ENCODE peak calls at places on chromosomes 7 and 10, in four cellular contexts. One of them, this sample, is unnamed.

GRCh38 chr10:102670871-102671434 is 26.7 kb downstream of the TRIM8 start:
- DNase-seq in psoas muscle: no peak
- DNase-seq in CD8-positive, alpha-beta T cell: no peak
- DNase-seq in HepG2: peak; percentile 51
- DNase-seq in this sample: no peak

GRCh38 chr7:36661135-36661840 is 63.0 kb downstream of the AOAH start:
- DNase-seq in psoas muscle: no peak
- DNase-seq in CD8-positive, alpha-beta T cell: no peak
- DNase-seq in HepG2: no peak
- DNase-seq in this sample: peak; percentile 42

GRCh38 chr7:79979437-79979836 is 155.2 kb upstream of the GNAI1 start:
- DNase-seq in psoas muscle: no peak
- DNase-seq in CD8-positive, alpha-beta T cell: no peak
- DNase-seq in HepG2: no peak
- DNase-seq in this sample: no peak

GRCh38 chr10:108078263-108078662 is 913.8 kb upstream of the SORCS1 start:
- DNase-seq in psoas muscle: no peak
- DNase-seq in CD8-positive, alpha-beta T cell: no peak
- DNase-seq in HepG2: no peak
- DNase-seq in this sample: no peak

GRCh38 chr10:30057421-30057841 is 2.0 kb downstream of the JCAD start:
- DNase-seq in psoas muscle: no peak
- DNase-seq in CD8-positive, alpha-beta T cell: no peak
- DNase-seq in HepG2: no peak
- DNase-seq in this sample: no peak

GRCh38 chr10:132532784-132533560 is 4.6 kb upstream of the INPP5A start:
- DNase-seq in psoas muscle: no peak
- DNase-seq in CD8-positive, alpha-beta T cell: no peak
- DNase-seq in HepG2: no peak
- DNase-seq in this sample: peak; percentile 91

GRCh38 chr7:7978860-7979259 is 10.3 kb downstream of the GLCCI1 start:
- DNase-seq in psoas muscle: no peak
- DNase-seq in CD8-positive, alpha-beta T cell: no peak
- DNase-seq in HepG2: no peak
- DNase-seq in this sample: no peak

GRCh38 chr7:13336227-13336626 is 648.8 kb downstream of the ARL4A start:
- DNase-seq in psoas muscle: no peak
- DNase-seq in CD8-positive, alpha-beta T cell: no peak
- DNase-seq in HepG2: no peak
- DNase-seq in this sample: peak; percentile 1

GRCh38 chr10:48452879-48453412 is 146.5 kb downstream of the MAPK8 start:
- DNase-seq in psoas muscle: peak; percentile 25
- DNase-seq in CD8-positive, alpha-beta T cell: no peak
- DNase-seq in HepG2: no peak
- DNase-seq in this sample: no peak

GRCh38 chr10:86340991-86341260 is 25.7 kb downstream of the GRID1 start:
- DNase-seq in psoas muscle: no peak
- DNase-seq in CD8-positive, alpha-beta T cell: no peak
- DNase-seq in HepG2: no peak
- DNase-seq in this sample: no peak

GRCh38 chr7:139758388-139758787 is 19.4 kb downstream of the HIPK2 start:
- DNase-seq in psoas muscle: no peak
- DNase-seq in CD8-positive, alpha-beta T cell: no peak
- DNase-seq in HepG2: no peak
- DNase-seq in this sample: no peak

GRCh38 chr7:117014099-117014656 is 60.9 kb downstream of the ST7 start:
- DNase-seq in psoas muscle: no peak
- DNase-seq in CD8-positive, alpha-beta T cell: no peak
- DNase-seq in HepG2: no peak
- DNase-seq in this sample: no peak

GRCh38 chr10:119677904-119678755 is 26.9 kb downstream of the BAG3 start:
- DNase-seq in psoas muscle: peak; percentile 69
- DNase-seq in CD8-positive, alpha-beta T cell: no peak
- DNase-seq in HepG2: no peak
- DNase-seq in this sample: no peak

GRCh38 chr10:62692085-62692484 is 112.4 kb upstream of the ADO start:
- DNase-seq in psoas muscle: no peak
- DNase-seq in CD8-positive, alpha-beta T cell: no peak
- DNase-seq in HepG2: no peak
- DNase-seq in this sample: no peak

GRCh38 chr7:21371371-21371770 is 56.5 kb upstream of the SP4 start:
- DNase-seq in psoas muscle: no peak
- DNase-seq in CD8-positive, alpha-beta T cell: no peak
- DNase-seq in HepG2: no peak
- DNase-seq in this sample: no peak

GRCh38 chr7:71144963-71145362 is 13.0 kb downstream of the GALNT17 start:
- DNase-seq in psoas muscle: no peak
- DNase-seq in CD8-positive, alpha-beta T cell: no peak
- DNase-seq in HepG2: no peak
- DNase-seq in this sample: no peak

GRCh38 chr10:104440221-104440620 is 86.6 kb downstream of the CFAP58 start:
- DNase-seq in psoas muscle: no peak
- DNase-seq in CD8-positive, alpha-beta T cell: no peak
- DNase-seq in HepG2: no peak
- DNase-seq in this sample: no peak

GRCh38 chr10:68666280-68666760 is 54.7 kb upstream of the CCAR1 start:
- DNase-seq in psoas muscle: no peak
- DNase-seq in CD8-positive, alpha-beta T cell: no peak
- DNase-seq in HepG2: no peak
- DNase-seq in this sample: peak; percentile 87

GRCh38 chr10:13984647-13985155 is 346.0 kb downstream of the FRMD4A start:
- DNase-seq in psoas muscle: no peak
- DNase-seq in CD8-positive, alpha-beta T cell: no peak
- DNase-seq in HepG2: no peak
- DNase-seq in this sample: peak; percentile 68

GRCh38 chr7:80135306-80136104 is 874 bp downstream of the GNAI1 start:
- DNase-seq in psoas muscle: no peak
- DNase-seq in CD8-positive, alpha-beta T cell: peak; percentile 10
- DNase-seq in HepG2: no peak
- DNase-seq in this sample: peak; percentile 20

GRCh38 chr7:151754688-151755130 is 122.2 kb downstream of the PRKAG2 start:
- DNase-seq in psoas muscle: no peak
- DNase-seq in CD8-positive, alpha-beta T cell: no peak
- DNase-seq in HepG2: no peak
- DNase-seq in this sample: no peak

GRCh38 chr7:98911936-98912335 is 33.6 kb downstream of the TRRAP start:
- DNase-seq in psoas muscle: no peak
- DNase-seq in CD8-positive, alpha-beta T cell: no peak
- DNase-seq in HepG2: no peak
- DNase-seq in this sample: no peak

GRCh38 chr7:144830024-144830785 is 5.6 kb downstream of the TPK1 start:
- DNase-seq in psoas muscle: no peak
- DNase-seq in CD8-positive, alpha-beta T cell: no peak
- DNase-seq in HepG2: no peak
- DNase-seq in this sample: no peak

GRCh38 chr10:31020128-31020527 is 11.5 kb downstream of the ZNF438 start:
- DNase-seq in psoas muscle: no peak
- DNase-seq in CD8-positive, alpha-beta T cell: no peak
- DNase-seq in HepG2: no peak
- DNase-seq in this sample: no peak

GRCh38 chr10:108393111-108393510 is 1228.6 kb upstream of the SORCS1 start:
- DNase-seq in psoas muscle: no peak
- DNase-seq in CD8-positive, alpha-beta T cell: no peak
- DNase-seq in HepG2: no peak
- DNase-seq in this sample: peak; percentile 50

GRCh38 chr7:117834983-117835664 is 38.1 kb downstream of the CTTNBP2 start:
- DNase-seq in psoas muscle: no peak
- DNase-seq in CD8-positive, alpha-beta T cell: no peak
- DNase-seq in HepG2: no peak
- DNase-seq in this sample: no peak

GRCh38 chr10:124917168-124917938 is 24.6 kb upstream of the ZRANB1 start:
- DNase-seq in psoas muscle: peak; percentile 74
- DNase-seq in CD8-positive, alpha-beta T cell: peak; percentile 39
- DNase-seq in HepG2: peak; percentile 39
- DNase-seq in this sample: peak; percentile 41

GRCh38 chr7:99824091-99824490 is 3.7 kb upstream of the CYP3A43 start:
- DNase-seq in psoas muscle: no peak
- DNase-seq in CD8-positive, alpha-beta T cell: no peak
- DNase-seq in HepG2: no peak
- DNase-seq in this sample: no peak

GRCh38 chr10:16953270-16953669 is 136.0 kb upstream of the RSU1 start:
- DNase-seq in psoas muscle: no peak
- DNase-seq in CD8-positive, alpha-beta T cell: no peak
- DNase-seq in HepG2: no peak
- DNase-seq in this sample: no peak

GRCh38 chr10:26440091-26440445 is 1.9 kb downstream of the APBB1IP start:
- DNase-seq in psoas muscle: no peak
- DNase-seq in CD8-positive, alpha-beta T cell: no peak
- DNase-seq in HepG2: no peak
- DNase-seq in this sample: no peak

GRCh38 chr10:103610921-103611511 is 117.5 kb downstream of the NEURL1 start:
- DNase-seq in psoas muscle: peak; percentile 25
- DNase-seq in CD8-positive, alpha-beta T cell: no peak
- DNase-seq in HepG2: no peak
- DNase-seq in this sample: no peak

GRCh38 chr7:137840183-137840779 is 6.5 kb downstream of the DGKI start:
- DNase-seq in psoas muscle: no peak
- DNase-seq in CD8-positive, alpha-beta T cell: no peak
- DNase-seq in HepG2: no peak
- DNase-seq in this sample: no peak

GRCh38 chr7:55965805-55966421 is 1.5 kb downstream of the NIPSNAP2 start:
- DNase-seq in psoas muscle: peak; percentile 83
- DNase-seq in CD8-positive, alpha-beta T cell: no peak
- DNase-seq in HepG2: peak; percentile 54
- DNase-seq in this sample: peak; percentile 66

GRCh38 chr7:22934473-22935065 is 79.4 kb downstream of the HYCC1 start:
- DNase-seq in psoas muscle: no peak
- DNase-seq in CD8-positive, alpha-beta T cell: no peak
- DNase-seq in HepG2: no peak
- DNase-seq in this sample: no peak

GRCh38 chr10:128837478-128837877 is 629.6 kb upstream of the MGMT start:
- DNase-seq in psoas muscle: no peak
- DNase-seq in CD8-positive, alpha-beta T cell: no peak
- DNase-seq in HepG2: no peak
- DNase-seq in this sample: no peak
- H3K27ac ChIP-seq in psoas muscle: no peak overlapping the region
- H3K27ac ChIP-seq in CD8-positive, alpha-beta T cell: no peak overlapping the region
- H3K27ac ChIP-seq in HepG2: no peak overlapping the region
- H3K27ac ChIP-seq in this sample: no peak overlapping the region

GRCh38 chr7:157238087-157238486 is 98.7 kb upstream of the DNAJB6 start:
- DNase-seq in psoas muscle: no peak
- DNase-seq in CD8-positive, alpha-beta T cell: no peak
- DNase-seq in HepG2: no peak
- DNase-seq in this sample: no peak
- TF ChIP-seq CTCF in psoas muscle: no peak
- TF ChIP-seq CTCF in CD8-positive, alpha-beta T cell: no peak
- TF ChIP-seq CTCF in HepG2: peak; percentile 63
- TF ChIP-seq CTCF in this sample: no peak

DNA sequence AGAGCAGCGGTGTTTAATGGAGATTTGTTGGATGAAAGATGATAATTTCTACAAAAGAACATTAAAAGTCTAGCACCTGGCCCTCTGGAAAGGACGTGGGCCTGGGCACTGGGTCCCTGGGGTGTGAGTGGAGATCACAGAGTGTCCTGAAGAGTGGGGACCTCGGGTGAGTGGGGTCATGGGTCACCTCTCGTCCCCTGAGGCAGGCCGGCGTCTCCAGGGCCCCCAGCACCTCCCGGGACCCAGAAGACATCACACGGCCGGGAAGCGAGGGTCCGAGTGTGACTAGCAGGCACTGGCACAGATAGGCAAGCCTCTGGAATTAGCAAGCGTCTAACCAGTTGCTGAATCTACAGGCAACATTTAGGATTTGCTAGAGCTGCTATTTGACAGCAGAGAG is 257.2 kb downstream of the MAD1L1 start:
- DNase-seq in psoas muscle: peak; percentile 42
- DNase-seq in CD8-positive, alpha-beta T cell: no peak
- DNase-seq in HepG2: no peak
- DNase-seq in this sample: no peak
- H3K27ac ChIP-seq in psoas muscle: no peak overlapping the region
- H3K27ac ChIP-seq in CD8-positive, alpha-beta T cell: no peak overlapping the region
- H3K27ac ChIP-seq in HepG2: no peak overlapping the region
- H3K27ac ChIP-seq in this sample: no peak overlapping the region

DNA sequence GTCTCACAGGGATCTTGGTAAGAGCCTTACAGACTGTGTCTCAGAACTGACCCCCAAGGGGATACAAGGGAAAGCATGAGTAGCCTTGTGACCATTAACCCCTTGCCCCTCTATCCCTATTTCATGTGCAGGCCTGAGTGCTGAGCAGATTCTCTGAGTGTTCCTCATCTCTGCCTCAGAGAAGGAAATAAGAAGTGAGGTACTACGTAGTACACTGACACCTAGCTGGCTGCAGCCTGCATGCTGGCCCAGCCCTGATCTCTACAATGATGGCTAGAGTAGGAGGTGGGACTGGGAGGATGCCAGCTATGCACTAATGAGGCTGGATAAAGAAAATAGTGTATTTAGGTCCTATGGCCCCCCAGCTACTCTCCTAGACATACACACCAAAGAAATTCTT is 174.9 kb upstream of the HPS1 start:
- DNase-seq in psoas muscle: no peak
- DNase-seq in CD8-positive, alpha-beta T cell: no peak
- DNase-seq in HepG2: no peak
- DNase-seq in this sample: no peak
- TF ChIP-seq CTCF in psoas muscle: no peak
- TF ChIP-seq CTCF in CD8-positive, alpha-beta T cell: no peak
- TF ChIP-seq CTCF in HepG2: no peak
- TF ChIP-seq CTCF in this sample: no peak

GRCh38 chr10:80167471-80167870 is 34.9 kb downstream of the PLAC9 start:
- DNase-seq in psoas muscle: no peak
- DNase-seq in CD8-positive, alpha-beta T cell: no peak
- DNase-seq in HepG2: no peak
- DNase-seq in this sample: no peak

GRCh38 chr10:80165173-80165572 is 32.6 kb downstream of the PLAC9 start:
- DNase-seq in psoas muscle: no peak
- DNase-seq in CD8-positive, alpha-beta T cell: no peak
- DNase-seq in HepG2: no peak
- DNase-seq in this sample: peak; percentile 87

GRCh38 chr10:80163741-80164341 is 31.3 kb downstream of the PLAC9 start:
- DNase-seq in psoas muscle: no peak
- DNase-seq in CD8-positive, alpha-beta T cell: no peak
- DNase-seq in HepG2: no peak
- DNase-seq in this sample: peak; percentile 55

GRCh38 chr10:80166581-80167470 is 34.3 kb downstream of the PLAC9 start:
- DNase-seq in psoas muscle: no peak
- DNase-seq in CD8-positive, alpha-beta T cell: no peak
- DNase-seq in HepG2: no peak
- DNase-seq in this sample: no peak

DNA sequence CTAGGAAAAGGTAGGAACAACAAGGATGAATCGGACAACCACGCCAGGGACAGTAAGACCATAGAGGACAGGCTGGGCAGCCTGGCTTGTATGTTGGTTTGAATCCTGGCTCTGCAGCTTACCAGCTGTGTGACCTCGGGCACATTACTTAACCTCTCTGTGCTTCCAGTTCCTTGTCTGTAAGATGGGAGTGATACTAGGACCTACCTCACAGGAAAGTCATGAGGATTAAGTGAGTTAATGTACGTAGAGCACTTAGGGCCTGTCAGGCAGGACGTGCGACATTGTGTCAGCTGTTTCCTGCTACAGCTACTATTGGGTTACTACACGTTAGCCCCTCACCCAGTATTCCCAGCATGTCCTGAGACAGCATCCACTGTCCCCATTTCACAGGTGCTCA is 32.1 kb downstream of the PLAC9 start:
- DNase-seq in psoas muscle: no peak
- DNase-seq in CD8-positive, alpha-beta T cell: no peak
- DNase-seq in HepG2: no peak
- DNase-seq in this sample: no peak
- H3K27ac ChIP-seq in psoas muscle: peak overlapping the region; percentile 79
- H3K27ac ChIP-seq in CD8-positive, alpha-beta T cell: no peak overlapping the region
- H3K27ac ChIP-seq in HepG2: no peak overlapping the region
- H3K27ac ChIP-seq in this sample: peak overlapping the region; percentile 66

This sample was measured in RWPE1.